ENCODE peak calls at places on chromosomes 4 and X, in eight cellular contexts. J is stomach, P is H1, W is suprapubic skin, L is SK-N-SH, Q is GM12878, R is sigmoid colon, D is upper lobe of left lung. C is an unnamed sample. For H3K9me3, the result is how much of the 10 kb centered on the place peaks cover.

GRCh38 chr4:86013623-86014022 is 346.2 kb downstream of the MAPK10 start:
- DNase-seq in J (no peak), P (no peak), W (no peak), L (no peak), Q (no peak), R (no peak), D (no peak), C (no peak)

GRCh38 chr4:110532901-110533589 is 57.1 kb downstream of the ENPEP start:
- DNase-seq in J (no peak), P (no peak), W (no peak), L (no peak), Q (no peak), R (no peak), D (no peak), C (no peak)

GRCh38 chrX:104419211-104419610 is 146.8 kb upstream of the IL1RAPL2 start:
- DNase-seq in J (no peak), P (no peak), W (no peak), L (no peak), Q (no peak), R (no peak), D (no peak), C (no peak)

GRCh38 chr4:121041307-121042090 is 30.8 kb downstream of the NDNF start:
- DNase-seq in J (no peak), P (no peak), W (no peak), L (no peak), Q (peak), R (no peak), D (no peak), C (no peak)

GRCh38 chr4:91502365-91502764 is 801.4 kb upstream of the GRID2 start:
- DNase-seq in J (no peak), P (no peak), W (no peak), L (no peak), Q (no peak), R (no peak), D (no peak), C (no peak)

GRCh38 chrX:54484666-54485065 is 11.4 kb downstream of the FGD1 start:
- DNase-seq in J (no peak), P (no peak), W (no peak), L (peak), Q (no peak), R (no peak), D (no peak), C (no peak)

GRCh38 chr4:148776944-148777343 is 334.7 kb upstream of the NR3C2 start:
- DNase-seq in J (no peak), P (no peak), W (no peak), L (no peak), Q (no peak), R (no peak), D (no peak), C (no peak)

GRCh38 chr4:69860007-69860406 is at the start of gene SULT1E1:
- DNase-seq in J (no peak), P (no peak), W (no peak), L (no peak), Q (no peak), R (no peak), D (no peak), C (no peak)

GRCh38 chrX:138765061-138765460 is 53.5 kb upstream of the FGF13 start:
- DNase-seq in J (no peak), P (no peak), W (no peak), L (no peak), Q (no peak), R (no peak), D (no peak), C (no peak)

GRCh38 chrX:40109288-40110008 is 11.7 kb upstream of the BCOR start:
- DNase-seq in J (peak), P (no peak), W (no peak), L (peak), Q (no peak), R (peak), D (no peak), C (peak)

GRCh38 chrX:42934020-42934701 is 156.2 kb upstream of the PPP1R2C start:
- DNase-seq in J (no peak), P (no peak), W (no peak), L (no peak), Q (peak), R (no peak), D (peak), C (no peak)

GRCh38 chr4:174526731-174527130 is 4.4 kb upstream of the HPGD start:
- DNase-seq in J (no peak), P (no peak), W (no peak), L (no peak), Q (no peak), R (no peak), D (no peak), C (no peak)
- TF ChIP-seq CTCF in J (no peak), P (no peak), W (no peak), L (no peak), Q (no peak), R (no peak), D (no peak), C (no peak)

GRCh38 chr4:885353-885752 is 46.8 kb downstream of the GAK start:
- DNase-seq in J (no peak), P (no peak), W (no peak), L (no peak), Q (no peak), R (no peak), D (no peak), C (no peak)
- H3K9me3 ChIP-seq in J (under half), P (under half), W (under half), L (under half), Q (under half), R (under half), D (under half), C (under half)

GRCh38 chrX:18464500-18464899 is 39.1 kb downstream of the CDKL5 start:
- DNase-seq in J (no peak), P (no peak), W (no peak), L (no peak), Q (no peak), R (no peak), D (no peak), C (no peak)

GRCh38 chrX:18471296-18471695 is 45.9 kb downstream of the CDKL5 start:
- DNase-seq in J (no peak), P (no peak), W (no peak), L (no peak), Q (no peak), R (no peak), D (peak), C (no peak)

GRCh38 chrX:18465051-18465450 is 39.6 kb downstream of the CDKL5 start:
- DNase-seq in J (no peak), P (no peak), W (no peak), L (no peak), Q (no peak), R (no peak), D (no peak), C (no peak)

DNA sequence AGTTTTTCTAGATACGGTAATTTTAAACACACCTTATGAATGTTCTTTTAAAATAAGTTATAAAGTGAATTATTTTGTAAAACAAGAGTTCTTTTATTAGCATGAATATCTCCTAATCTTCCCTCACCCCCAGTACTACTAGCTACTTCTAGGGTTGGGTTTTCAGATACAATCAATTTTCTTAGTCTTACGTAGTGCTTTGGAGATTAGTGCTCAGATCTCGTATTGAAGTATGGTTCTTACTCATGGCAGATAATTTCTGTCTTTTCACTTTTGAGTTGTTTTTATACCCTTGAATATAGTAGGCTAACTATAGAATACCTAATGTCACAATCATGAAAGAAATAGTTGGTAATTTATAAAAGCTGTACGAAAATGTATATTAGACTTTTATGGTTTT is 43.2 kb downstream of the CDKL5 start:
- DNase-seq in J (no peak), P (no peak), W (no peak), L (no peak), Q (no peak), R (no peak), D (no peak), C (no peak)
- TF ChIP-seq EP300 in J (no peak), P (no peak), W (no peak), L (no peak), Q (no peak), R (no peak), D (no peak), C (no peak)

GRCh38 chr4:1833307-1834046 is 22.5 kb downstream of the LETM1 start:
- DNase-seq in J (no peak), P (no peak), W (no peak), L (no peak), Q (no peak), R (no peak), D (no peak), C (no peak)

GRCh38 chr4:1836650-1837049 is 19.3 kb downstream of the LETM1 start:
- DNase-seq in J (no peak), P (no peak), W (no peak), L (no peak), Q (no peak), R (no peak), D (no peak), C (no peak)

GRCh38 chr4:1834047-1834769 is 21.7 kb downstream of the LETM1 start:
- DNase-seq in J (no peak), P (no peak), W (no peak), L (no peak), Q (peak), R (no peak), D (no peak), C (no peak)

GRCh38 chr4:1839306-1839705 is 16.6 kb downstream of the LETM1 start:
- DNase-seq in J (peak), P (no peak), W (no peak), L (no peak), Q (no peak), R (no peak), D (peak), C (no peak)

GRCh38 chr4:1837069-1837468 is 18.9 kb downstream of the LETM1 start:
- DNase-seq in J (no peak), P (no peak), W (no peak), L (no peak), Q (no peak), R (no peak), D (no peak), C (no peak)
- TF ChIP-seq CTCF in J (no peak), P (no peak), W (no peak), L (no peak), Q (no peak), R (no peak), D (no peak), C (no peak)

DNA sequence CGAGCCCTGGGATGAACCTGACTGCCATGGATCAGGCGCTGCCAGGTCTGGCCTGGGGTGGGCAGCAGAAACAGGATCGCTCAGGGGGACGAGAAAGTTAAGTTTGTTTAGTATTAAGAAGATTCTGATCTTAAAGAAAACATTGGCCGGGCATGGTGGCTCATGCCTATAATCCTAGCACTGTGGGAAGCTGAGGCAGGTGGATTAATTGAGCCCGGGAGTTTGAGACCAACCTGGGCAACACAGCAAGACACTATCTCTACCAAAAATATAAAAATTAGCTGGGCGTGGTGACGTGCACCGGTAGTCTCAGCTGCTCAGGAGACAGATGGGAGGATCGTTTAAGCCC is 696 bp upstream of the FLNA start:
- DNase-seq in J (no peak), P (no peak), W (no peak), L (no peak), Q (no peak), R (no peak), D (no peak), C (no peak)
- H3K9me3 ChIP-seq in J (under half), P (under half), W (under half), L (under half), Q (under half), R (under half), D (under half), C (under half)

DNA sequence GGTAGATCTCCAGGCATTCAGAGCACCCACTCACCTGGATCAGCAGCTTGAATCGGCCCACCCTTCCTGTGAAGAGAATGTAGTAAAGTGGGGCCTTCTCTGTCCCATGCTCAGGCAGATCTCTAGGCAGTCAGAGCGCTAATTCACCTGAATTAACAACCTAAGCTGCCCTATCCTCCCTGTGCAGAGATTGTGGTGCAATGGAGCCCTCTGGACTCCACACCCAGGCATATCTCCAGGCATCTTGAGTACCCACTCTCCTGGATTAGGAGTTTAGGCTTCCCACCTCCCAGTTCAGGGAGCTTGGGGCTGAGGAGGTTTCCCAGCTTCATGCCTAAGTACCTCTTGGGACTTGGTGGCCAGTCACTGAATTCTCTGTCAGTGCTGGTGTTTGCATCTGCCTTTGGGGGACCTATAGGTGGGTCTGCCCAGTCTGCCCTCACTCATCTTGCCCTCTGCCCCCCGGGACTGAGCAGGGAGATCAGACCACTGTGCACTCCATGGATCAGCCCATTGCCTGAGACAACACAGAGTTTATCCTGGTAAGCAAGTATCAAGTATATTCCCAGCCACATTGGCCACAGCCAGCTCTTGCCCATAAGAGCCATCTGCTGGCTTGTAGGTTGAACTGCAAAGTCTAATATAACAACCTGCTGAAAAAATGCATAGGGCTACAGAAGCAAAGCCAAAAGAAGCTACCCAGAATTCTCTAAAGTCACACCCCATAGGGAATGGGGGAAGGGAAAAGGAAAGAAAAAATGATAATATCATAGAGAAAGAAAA is 372.9 kb downstream of the KLHL13 start:
- DNase-seq in J (no peak), P (no peak), W (no peak), L (peak), Q (no peak), R (no peak), D (no peak), C (no peak)
- TF ChIP-seq EP300 in J (no peak), P (no peak), W (no peak), L (no peak), Q (no peak), R (no peak), D (no peak), C (no peak)

GRCh38 chr4:177482367-177482766 is 40.1 kb upstream of the AGA start:
- DNase-seq in J (no peak), P (no peak), W (no peak), L (no peak), Q (no peak), R (no peak), D (no peak), C (no peak)

GRCh38 chr4:177483271-177483670 is 41.0 kb upstream of the AGA start:
- DNase-seq in J (no peak), P (no peak), W (no peak), L (no peak), Q (no peak), R (no peak), D (no peak), C (no peak)

GRCh38 chr4:177478496-177478895 is 36.3 kb upstream of the AGA start:
- DNase-seq in J (no peak), P (no peak), W (no peak), L (no peak), Q (no peak), R (no peak), D (no peak), C (no peak)

GRCh38 chr4:177480796-177481195 is 38.6 kb upstream of the AGA start:
- DNase-seq in J (no peak), P (no peak), W (no peak), L (no peak), Q (no peak), R (no peak), D (no peak), C (no peak)

DNA sequence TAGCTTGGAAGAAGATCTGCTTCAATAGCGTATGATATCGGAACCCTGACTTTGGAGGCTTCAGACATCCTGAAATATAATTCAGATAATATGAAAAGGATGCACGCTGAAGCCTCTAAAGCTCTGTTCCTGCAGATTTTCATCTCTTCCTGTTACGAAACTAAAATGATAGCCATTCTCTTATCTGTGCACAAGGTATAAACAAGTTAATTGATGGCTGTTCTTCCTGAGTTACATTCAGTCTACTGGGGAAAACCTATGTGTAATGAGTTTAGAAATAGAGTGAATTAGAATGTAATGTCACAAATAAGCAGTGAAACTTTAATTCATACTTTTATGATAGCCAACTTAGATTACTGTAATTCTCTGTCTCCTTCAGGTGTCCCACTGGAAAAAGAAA is 36.8 kb upstream of the AGA start:
- DNase-seq in J (no peak), P (no peak), W (no peak), L (no peak), Q (no peak), R (no peak), D (no peak), C (no peak)
- TF ChIP-seq CTCF in J (no peak), P (no peak), W (no peak), L (no peak), Q (no peak), R (no peak), D (no peak), C (no peak)

DNA sequence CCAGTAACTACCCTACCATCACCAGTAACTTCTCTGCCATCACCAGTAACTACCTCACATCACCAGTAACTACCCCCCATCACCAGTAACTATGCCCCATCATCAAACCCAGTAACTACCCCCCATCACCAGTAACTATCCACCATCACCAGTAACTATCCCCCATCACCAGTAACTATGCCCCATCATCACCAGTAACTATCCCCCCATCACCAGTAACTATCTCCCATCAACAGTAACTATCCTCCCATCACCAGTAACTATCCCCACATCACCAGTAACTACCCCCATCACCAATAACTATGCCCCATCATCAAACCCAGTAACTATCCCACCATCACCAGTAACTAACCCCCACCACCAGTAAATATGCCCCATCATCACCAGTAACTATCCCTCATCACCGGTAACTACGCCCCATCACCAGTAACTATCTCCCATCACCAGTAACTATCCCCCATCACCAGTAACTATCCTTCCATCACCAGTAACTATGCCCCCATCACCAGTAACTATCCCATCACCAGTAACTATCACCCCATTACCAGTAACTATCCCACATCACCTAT is 3.0 kb downstream of the ASMTL start:
- DNase-seq in J (no peak), P (no peak), W (no peak), L (no peak), Q (no peak), R (no peak), D (no peak), C (no peak)
- H3K9me3 ChIP-seq in J (under half), P (under half), W (under half), L (under half), Q (under half), R (under half), D (under half), C (under half)

GRCh38 chr4:182560358-182560757 is 317.2 kb downstream of the TENM3 start:
- DNase-seq in J (no peak), P (peak), W (no peak), L (no peak), Q (no peak), R (no peak), D (no peak), C (no peak)
- TF ChIP-seq EP300 in J (no peak), P (no peak), W (no peak), L (no peak), Q (no peak), R (no peak), D (no peak), C (no peak)

DNA sequence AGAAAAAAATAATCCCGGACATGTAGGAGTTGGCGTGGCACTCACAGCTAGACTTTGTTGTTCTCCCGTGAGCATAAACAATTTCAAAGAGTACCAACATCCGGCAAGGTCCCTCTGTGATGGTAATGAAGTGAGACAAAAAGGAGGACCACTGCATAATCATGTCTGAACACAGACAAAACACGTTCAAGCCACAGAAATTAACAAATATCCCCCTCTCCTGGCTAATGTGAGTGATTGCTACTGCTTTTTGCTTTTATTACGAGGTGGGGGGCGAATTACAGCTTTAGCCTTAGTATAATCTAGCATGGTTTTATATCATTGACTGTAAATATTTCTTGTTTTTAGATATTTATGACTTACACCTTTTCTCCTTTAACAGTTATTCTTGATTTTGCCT is 118.5 kb downstream of the PLS3 start:
- DNase-seq in J (no peak), P (no peak), W (no peak), L (peak), Q (no peak), R (no peak), D (no peak), C (no peak)
- TF ChIP-seq CTCF in J (no peak), P (peak), W (no peak), L (peak), Q (peak), R (no peak), D (no peak), C (no peak)

C was measured in tibial nerve.